ENCODE peak calls at places on chromosomes 1 and 21, in six cellular contexts. G is K562, R is suprapubic skin, V is stomach, D is tibial nerve, Q is ovary. X is an unnamed sample.

GRCh38 chr1:160768295-160768657 is 27.7 kb upstream of the LY9 start:
- DNase-seq in G (peak), R (no peak), V (peak), D (no peak), Q (no peak), X (no peak)

GRCh38 chr1:41282679-41283317 is 40.7 kb upstream of the SCMH1 start:
- DNase-seq in G (peak), R (no peak), V (peak), D (no peak), Q (peak), X (no peak)

GRCh38 chr1:171506525-171507304 is 21.4 kb downstream of the PRRC2C start:
- DNase-seq in G (no peak), R (no peak), V (no peak), D (no peak), Q (no peak), X (no peak)

GRCh38 chr1:16378443-16378842 is 11.4 kb downstream of the SZRD1 start:
- DNase-seq in G (no peak), R (no peak), V (no peak), D (no peak), Q (no peak), X (no peak)

GRCh38 chr21:34606621-34607020 is 8.3 kb downstream of the RCAN1 start:
- DNase-seq in G (no peak), R (no peak), V (no peak), D (no peak), Q (no peak), X (no peak)

GRCh38 chr1:206002160-206002559 is 1.0 kb downstream of the RAB7B start:
- DNase-seq in G (no peak), R (peak), V (no peak), D (no peak), Q (no peak), X (no peak)

GRCh38 chr1:54220004-54220811 is 20.2 kb downstream of the MRPL37 start:
- DNase-seq in G (no peak), R (no peak), V (no peak), D (peak), Q (peak), X (no peak)

GRCh38 chr1:93814059-93814794 is 64.8 kb downstream of the DNTTIP2 start:
- DNase-seq in G (peak), R (no peak), V (peak), D (peak), Q (peak), X (peak)

GRCh38 chr1:231419147-231419546 is 2.9 kb downstream of the EGLN1 start:
- DNase-seq in G (no peak), R (no peak), V (no peak), D (no peak), Q (no peak), X (no peak)

DNA sequence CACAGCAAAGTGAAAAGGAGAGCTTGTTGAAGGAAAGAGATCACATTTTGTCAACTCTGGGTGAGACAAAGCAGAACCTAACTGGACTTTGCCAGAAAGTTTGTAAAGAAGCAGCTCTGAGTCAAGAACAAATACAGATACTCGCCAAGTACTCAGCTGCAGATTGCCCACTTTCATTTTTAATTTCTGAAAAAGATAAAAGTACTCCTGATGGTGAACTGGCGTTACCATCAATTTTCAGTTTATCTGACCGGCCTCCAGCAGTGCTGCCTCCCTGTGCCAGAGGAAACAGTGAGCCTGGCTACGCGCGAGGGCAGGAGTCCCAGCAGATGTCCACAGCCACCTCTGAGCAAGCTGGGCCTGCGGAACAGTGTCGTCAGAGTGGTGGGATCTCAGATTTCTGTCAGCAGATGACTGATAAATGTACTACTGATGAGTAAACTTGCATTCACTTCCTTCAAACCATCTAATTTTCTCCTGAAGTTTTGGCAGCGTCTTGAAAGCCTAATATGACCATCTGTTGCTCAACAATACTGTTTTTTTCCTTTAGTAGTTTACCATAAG is 43.8 kb downstream of the BACH1 start:
- DNase-seq in G (no peak), R (no peak), V (no peak), D (peak), Q (no peak), X (no peak)
- TF ChIP-seq EP300 in G (no peak), R (no peak), V (no peak), D (no peak), Q (no peak), X (no peak)

GRCh38 chr1:209896346-209896745 is 41.7 kb upstream of the SYT14 start:
- DNase-seq in G (no peak), R (no peak), V (no peak), D (no peak), Q (no peak), X (no peak)

GRCh38 chr1:209895709-209896108 is 42.3 kb upstream of the SYT14 start:
- DNase-seq in G (no peak), R (no peak), V (no peak), D (no peak), Q (no peak), X (no peak)

GRCh38 chr1:209900734-209901133 is 37.3 kb upstream of the SYT14 start:
- DNase-seq in G (no peak), R (no peak), V (no peak), D (no peak), Q (no peak), X (no peak)

GRCh38 chr1:209899948-209900347 is 38.1 kb upstream of the SYT14 start:
- DNase-seq in G (peak), R (no peak), V (no peak), D (no peak), Q (no peak), X (no peak)
- TF ChIP-seq CTCF in G (peak), R (no peak), V (no peak), D (no peak), Q (no peak), X (no peak)

DNA sequence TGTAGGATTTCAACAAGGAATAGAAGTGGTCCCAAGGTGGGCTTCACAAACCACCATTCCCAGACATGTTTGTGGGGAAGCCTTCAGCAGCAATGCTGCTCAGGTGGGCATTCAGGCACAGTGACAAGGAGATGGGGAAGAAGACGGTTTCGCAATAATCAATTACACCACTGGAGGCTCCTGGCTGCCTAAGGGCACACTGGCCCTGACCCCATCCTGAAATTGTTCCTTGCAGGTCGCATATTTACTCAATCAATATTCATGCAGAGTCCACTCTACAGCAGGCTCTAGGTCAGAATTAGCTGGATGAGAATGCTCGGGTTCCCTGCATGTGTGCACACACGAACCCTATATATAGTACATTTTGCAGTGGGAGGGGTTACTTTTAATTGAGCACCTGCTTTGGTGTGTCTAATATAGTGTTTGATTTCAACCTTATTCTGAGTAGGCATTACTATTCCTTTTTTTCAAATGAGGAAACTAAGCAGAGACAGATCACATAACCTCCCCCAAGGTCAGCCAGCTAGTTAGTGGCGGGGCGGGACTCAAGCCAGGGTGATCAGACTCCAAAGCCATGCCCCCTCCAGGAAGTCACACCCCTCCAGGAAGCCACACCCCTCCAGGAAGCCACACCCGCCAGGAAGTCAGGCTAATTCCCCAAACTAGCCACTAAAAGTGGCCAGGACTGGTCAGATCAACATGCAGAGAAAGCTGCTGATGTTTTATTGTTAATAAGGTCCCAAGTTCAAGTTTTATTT is 106.5 kb downstream of the HLCS start:
- DNase-seq in G (peak), R (no peak), V (peak), D (peak), Q (peak), X (no peak)
- TF ChIP-seq EP300 in G (no peak), R (no peak), V (no peak), D (peak), Q (no peak), X (no peak)

DNA sequence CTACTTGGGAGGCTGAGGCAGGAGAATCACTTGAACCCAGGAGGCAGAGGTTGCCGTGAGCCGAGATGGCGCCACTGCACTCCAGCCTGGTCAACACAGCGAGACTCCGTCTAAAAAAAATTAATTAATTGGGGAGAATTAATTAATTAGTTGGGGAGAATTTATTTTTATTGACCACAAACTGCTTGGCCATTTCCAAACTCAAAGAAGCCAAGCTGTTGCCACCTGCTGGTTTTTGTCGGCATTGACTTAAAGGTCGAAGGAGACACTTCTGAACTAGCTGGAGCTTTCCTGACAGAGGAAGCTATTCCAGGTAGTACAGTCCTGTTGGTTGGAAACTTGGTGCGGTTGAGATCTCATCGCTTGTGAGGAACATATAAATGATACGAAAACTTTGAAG is 13.1 kb downstream of the MAP1LC3C start:
- DNase-seq in G (peak), R (no peak), V (peak), D (no peak), Q (no peak), X (no peak)
- TF ChIP-seq CTCF in G (peak), R (peak), V (no peak), D (no peak), Q (no peak), X (no peak)

GRCh38 chr1:234996245-234996757 is 132.3 kb downstream of the TOMM20 start:
- DNase-seq in G (no peak), R (no peak), V (no peak), D (no peak), Q (no peak), X (no peak)

GRCh38 chr1:234998174-234998741 is 130.4 kb downstream of the TOMM20 start:
- DNase-seq in G (no peak), R (peak), V (peak), D (no peak), Q (no peak), X (no peak)

GRCh38 chr1:234999513-234999940 is 129.1 kb downstream of the TOMM20 start:
- DNase-seq in G (no peak), R (peak), V (no peak), D (no peak), Q (no peak), X (no peak)

GRCh38 chr1:234994411-234995295 is 134.0 kb downstream of the TOMM20 start:
- DNase-seq in G (no peak), R (no peak), V (no peak), D (no peak), Q (no peak), X (no peak)

DNA sequence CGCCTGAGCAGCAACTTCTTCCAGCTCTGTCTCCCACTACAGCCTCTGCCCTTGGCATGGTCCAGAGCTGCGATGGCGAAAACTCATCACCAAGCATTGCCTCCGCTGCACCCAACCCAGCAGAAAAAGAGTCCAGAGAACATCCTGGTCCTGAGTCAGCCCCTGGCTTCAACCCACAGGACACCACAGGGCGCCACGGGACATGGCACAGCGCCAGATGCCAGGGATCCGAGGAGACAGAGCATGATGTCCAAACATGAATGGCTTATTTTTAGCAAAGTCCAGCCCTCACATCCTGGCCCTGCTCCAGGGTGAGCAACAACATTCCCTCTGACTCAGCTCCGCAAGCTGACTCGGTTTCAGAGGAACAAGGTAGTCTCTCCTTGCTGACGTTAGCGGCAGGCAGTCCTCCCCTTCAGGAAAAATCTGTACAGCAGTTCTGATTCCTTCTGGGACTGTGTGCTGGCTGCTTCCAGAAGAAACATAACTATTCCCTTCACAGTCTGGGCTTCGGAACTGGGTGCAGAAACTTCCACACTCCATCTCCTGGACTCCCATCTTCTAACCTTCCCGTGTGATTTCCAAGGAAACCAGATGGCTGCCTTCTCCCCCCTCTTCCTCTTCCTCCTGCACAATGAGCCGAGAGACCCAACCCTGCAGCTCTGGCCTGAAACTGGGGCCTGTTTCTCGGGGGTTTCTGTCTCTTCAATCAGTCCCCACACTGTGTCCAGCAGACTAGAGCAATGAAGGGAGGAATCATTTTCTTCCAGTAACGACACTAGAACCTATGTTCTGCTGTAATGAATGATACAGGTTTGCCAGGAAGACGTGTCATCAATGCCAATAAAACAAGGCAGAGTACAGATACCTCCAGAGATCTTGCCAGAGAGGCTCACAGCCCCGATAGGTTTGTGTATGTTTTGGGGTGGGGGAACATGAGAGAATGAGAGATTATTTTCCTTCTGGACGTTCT is 131.2 kb downstream of the TOMM20 start:
- DNase-seq in G (no peak), R (peak), V (peak), D (peak), Q (peak), X (peak)
- TF ChIP-seq EP300 in G (no peak), R (peak), V (peak), D (peak), Q (peak), X (peak)

GRCh38 chr1:198056255-198056654 is 100.5 kb upstream of the NEK7 start:
- DNase-seq in G (peak), R (no peak), V (no peak), D (no peak), Q (no peak), X (no peak)
- TF ChIP-seq CTCF in G (peak), R (no peak), V (no peak), D (no peak), Q (no peak), X (no peak)

GRCh38 chr1:236016083-236016482 is 48.8 kb downstream of the NID1 start:
- DNase-seq in G (no peak), R (no peak), V (no peak), D (peak), Q (peak), X (no peak)
- TF ChIP-seq EP300 in G (no peak), R (no peak), V (peak), D (peak), Q (no peak), X (no peak)